ENCODE peak calls at places on chromosomes 7 and 10, in ten cellular contexts. One of them, this sample, is unnamed. For H3K27me3, the result is how much of the 10 kb centered on the place peaks cover.

GRCh38 chr10:317219-317868 is 182.1 kb downstream of the ZMYND11 start:
- DNase-seq in HCT116: no peak
- DNase-seq in DND-41: no peak
- DNase-seq in neural progenitor cell: no peak
- DNase-seq in IMR-90: peak
- DNase-seq in GM23338: no peak
- DNase-seq in mammary epithelial cell: no peak
- DNase-seq in PC-9: no peak
- DNase-seq in endothelial cell of umbilical vein: no peak
- DNase-seq in astrocyte: peak
- DNase-seq in this sample: peak

GRCh38 chr7:29262191-29262917 is 67.8 kb downstream of the CHN2 start:
- DNase-seq in astrocyte: no peak
- DNase-seq in GM23338: no peak
- DNase-seq in neural progenitor cell: no peak
- DNase-seq in HCT116: no peak
- DNase-seq in IMR-90: no peak
- DNase-seq in DND-41: no peak
- DNase-seq in PC-9: no peak
- DNase-seq in endothelial cell of umbilical vein: no peak
- DNase-seq in mammary epithelial cell: no peak
- DNase-seq in this sample: no peak

GRCh38 chr7:50658696-50659095 is 93.5 kb upstream of the DDC start:
- DNase-seq in GM23338: no peak
- DNase-seq in IMR-90: no peak
- DNase-seq in mammary epithelial cell: no peak
- DNase-seq in endothelial cell of umbilical vein: no peak
- DNase-seq in HCT116: no peak
- DNase-seq in neural progenitor cell: no peak
- DNase-seq in astrocyte: no peak
- DNase-seq in PC-9: no peak
- DNase-seq in DND-41: no peak
- DNase-seq in this sample: no peak

GRCh38 chr10:6141296-6142151 is 52.7 kb downstream of the RBM17 start:
- DNase-seq in endothelial cell of umbilical vein: no peak
- DNase-seq in PC-9: peak
- DNase-seq in GM23338: no peak
- DNase-seq in IMR-90: peak
- DNase-seq in astrocyte: peak
- DNase-seq in HCT116: no peak
- DNase-seq in mammary epithelial cell: peak
- DNase-seq in neural progenitor cell: no peak
- DNase-seq in DND-41: no peak
- DNase-seq in this sample: peak

GRCh38 chr7:107751113-107751512 is 7.2 kb downstream of the CBLL1 start:
- DNase-seq in astrocyte: no peak
- DNase-seq in IMR-90: no peak
- DNase-seq in neural progenitor cell: no peak
- DNase-seq in HCT116: no peak
- DNase-seq in DND-41: no peak
- DNase-seq in endothelial cell of umbilical vein: no peak
- DNase-seq in PC-9: no peak
- DNase-seq in mammary epithelial cell: no peak
- DNase-seq in GM23338: peak
- DNase-seq in this sample: no peak

GRCh38 chr10:53699684-53700083 is 927.1 kb upstream of the MBL2 start:
- DNase-seq in IMR-90: no peak
- DNase-seq in neural progenitor cell: no peak
- DNase-seq in mammary epithelial cell: no peak
- DNase-seq in GM23338: no peak
- DNase-seq in HCT116: no peak
- DNase-seq in PC-9: no peak
- DNase-seq in endothelial cell of umbilical vein: no peak
- DNase-seq in astrocyte: no peak
- DNase-seq in DND-41: no peak
- DNase-seq in this sample: no peak

GRCh38 chr10:68526634-68527132 is 640 bp downstream of the SLC25A16 start:
- DNase-seq in PC-9: no peak
- DNase-seq in mammary epithelial cell: no peak
- DNase-seq in HCT116: no peak
- DNase-seq in neural progenitor cell: no peak
- DNase-seq in GM23338: no peak
- DNase-seq in DND-41: no peak
- DNase-seq in astrocyte: no peak
- DNase-seq in IMR-90: no peak
- DNase-seq in endothelial cell of umbilical vein: peak
- DNase-seq in this sample: no peak

GRCh38 chr10:117165557-117166419 is 27.7 kb upstream of the VAX1 start:
- DNase-seq in HCT116: peak
- DNase-seq in IMR-90: peak
- DNase-seq in mammary epithelial cell: peak
- DNase-seq in astrocyte: peak
- DNase-seq in DND-41: no peak
- DNase-seq in GM23338: peak
- DNase-seq in neural progenitor cell: peak
- DNase-seq in PC-9: no peak
- DNase-seq in endothelial cell of umbilical vein: peak
- DNase-seq in this sample: peak

GRCh38 chr10:106513328-106513727 is 651.2 kb downstream of the SORCS1 start:
- DNase-seq in mammary epithelial cell: peak
- DNase-seq in DND-41: no peak
- DNase-seq in PC-9: no peak
- DNase-seq in astrocyte: peak
- DNase-seq in neural progenitor cell: no peak
- DNase-seq in GM23338: no peak
- DNase-seq in IMR-90: peak
- DNase-seq in endothelial cell of umbilical vein: no peak
- DNase-seq in HCT116: no peak
- DNase-seq in this sample: no peak

GRCh38 chr7:81715984-81716588 is 53.8 kb downstream of the HGF start:
- DNase-seq in neural progenitor cell: peak
- DNase-seq in GM23338: peak
- DNase-seq in HCT116: peak
- DNase-seq in IMR-90: peak
- DNase-seq in endothelial cell of umbilical vein: peak
- DNase-seq in PC-9: no peak
- DNase-seq in mammary epithelial cell: peak
- DNase-seq in astrocyte: peak
- DNase-seq in DND-41: no peak
- DNase-seq in this sample: no peak

GRCh38 chr10:110783509-110784103 is 88.1 kb upstream of the PDCD4 start:
- DNase-seq in IMR-90: peak
- DNase-seq in astrocyte: no peak
- DNase-seq in neural progenitor cell: no peak
- DNase-seq in PC-9: no peak
- DNase-seq in GM23338: no peak
- DNase-seq in HCT116: no peak
- DNase-seq in mammary epithelial cell: no peak
- DNase-seq in DND-41: no peak
- DNase-seq in endothelial cell of umbilical vein: no peak
- DNase-seq in this sample: no peak

GRCh38 chr7:38702002-38702535 is 70.9 kb upstream of the AMPH start:
- DNase-seq in mammary epithelial cell: peak
- DNase-seq in GM23338: no peak
- DNase-seq in IMR-90: no peak
- DNase-seq in endothelial cell of umbilical vein: no peak
- DNase-seq in PC-9: no peak
- DNase-seq in neural progenitor cell: no peak
- DNase-seq in astrocyte: no peak
- DNase-seq in DND-41: no peak
- DNase-seq in HCT116: no peak
- DNase-seq in this sample: no peak

DNA sequence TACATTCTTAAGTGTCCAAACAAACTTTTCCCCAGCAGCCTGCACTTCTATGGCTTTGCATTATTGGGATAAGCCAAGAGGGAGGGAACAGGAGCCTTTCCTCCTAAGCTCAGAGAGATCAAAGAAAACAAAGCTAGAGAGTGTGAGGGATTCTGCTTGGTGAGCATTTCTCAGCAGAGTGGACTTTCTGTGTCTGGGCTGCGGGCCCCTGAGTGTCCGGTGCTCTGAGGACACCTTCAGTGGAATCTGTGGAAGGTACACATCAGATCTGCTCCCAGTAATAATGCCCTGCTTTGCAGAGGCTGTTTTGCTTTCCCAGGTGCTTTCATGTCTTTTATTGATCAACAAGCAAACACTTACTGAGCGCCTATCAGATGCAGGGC is 50.2 kb downstream of the KCNMA1 start:
- DNase-seq in neural progenitor cell: peak
- DNase-seq in astrocyte: no peak
- DNase-seq in IMR-90: no peak
- DNase-seq in DND-41: no peak
- DNase-seq in HCT116: no peak
- DNase-seq in PC-9: no peak
- DNase-seq in endothelial cell of umbilical vein: no peak
- DNase-seq in GM23338: no peak
- DNase-seq in mammary epithelial cell: no peak
- DNase-seq in this sample: no peak
- H2AFZ ChIP-seq in neural progenitor cell: no peak
- H2AFZ ChIP-seq in astrocyte: no peak
- H2AFZ ChIP-seq in IMR-90: peak
- H2AFZ ChIP-seq in DND-41: no peak
- H2AFZ ChIP-seq in HCT116: no peak
- H2AFZ ChIP-seq in PC-9: peak
- H2AFZ ChIP-seq in endothelial cell of umbilical vein: no peak
- H2AFZ ChIP-seq in GM23338: no peak
- H2AFZ ChIP-seq in mammary epithelial cell: peak
- H2AFZ ChIP-seq in this sample: peak

GRCh38 chr7:153399554-153399940 is 640.0 kb downstream of the ACTR3B start:
- DNase-seq in PC-9: no peak
- DNase-seq in endothelial cell of umbilical vein: no peak
- DNase-seq in DND-41: no peak
- DNase-seq in neural progenitor cell: peak
- DNase-seq in GM23338: no peak
- DNase-seq in HCT116: no peak
- DNase-seq in mammary epithelial cell: no peak
- DNase-seq in astrocyte: no peak
- DNase-seq in IMR-90: no peak
- DNase-seq in this sample: no peak
- H3K27me3 ChIP-seq in PC-9: under half
- H3K27me3 ChIP-seq in endothelial cell of umbilical vein: under half
- H3K27me3 ChIP-seq in DND-41: under half
- H3K27me3 ChIP-seq in neural progenitor cell: under half
- H3K27me3 ChIP-seq in GM23338: under half
- H3K27me3 ChIP-seq in HCT116: under half
- H3K27me3 ChIP-seq in mammary epithelial cell: under half
- H3K27me3 ChIP-seq in astrocyte: under half
- H3K27me3 ChIP-seq in IMR-90: under half
- H3K27me3 ChIP-seq in this sample: under half

GRCh38 chr7:149060161-149060560 is 30.4 kb downstream of the ZNF786 start:
- DNase-seq in endothelial cell of umbilical vein: no peak
- DNase-seq in PC-9: no peak
- DNase-seq in mammary epithelial cell: peak
- DNase-seq in IMR-90: peak
- DNase-seq in neural progenitor cell: no peak
- DNase-seq in HCT116: no peak
- DNase-seq in DND-41: no peak
- DNase-seq in astrocyte: no peak
- DNase-seq in GM23338: no peak
- DNase-seq in this sample: no peak
- H2AFZ ChIP-seq in endothelial cell of umbilical vein: no peak
- H2AFZ ChIP-seq in PC-9: no peak
- H2AFZ ChIP-seq in mammary epithelial cell: no peak
- H2AFZ ChIP-seq in IMR-90: no peak
- H2AFZ ChIP-seq in neural progenitor cell: no peak
- H2AFZ ChIP-seq in HCT116: no peak
- H2AFZ ChIP-seq in DND-41: no peak
- H2AFZ ChIP-seq in astrocyte: no peak
- H2AFZ ChIP-seq in GM23338: peak
- H2AFZ ChIP-seq in this sample: no peak

GRCh38 chr7:27213904-27214586 is 14.2 kb upstream of the HOXA13 start:
- DNase-seq in IMR-90: no peak
- DNase-seq in neural progenitor cell: no peak
- DNase-seq in GM23338: no peak
- DNase-seq in astrocyte: no peak
- DNase-seq in PC-9: no peak
- DNase-seq in endothelial cell of umbilical vein: no peak
- DNase-seq in DND-41: no peak
- DNase-seq in HCT116: no peak
- DNase-seq in mammary epithelial cell: no peak
- DNase-seq in this sample: peak
- H3K27me3 ChIP-seq in IMR-90: half or more
- H3K27me3 ChIP-seq in neural progenitor cell: half or more
- H3K27me3 ChIP-seq in GM23338: half or more
- H3K27me3 ChIP-seq in astrocyte: half or more
- H3K27me3 ChIP-seq in PC-9: under half
- H3K27me3 ChIP-seq in endothelial cell of umbilical vein: half or more
- H3K27me3 ChIP-seq in DND-41: under half
- H3K27me3 ChIP-seq in HCT116: under half
- H3K27me3 ChIP-seq in mammary epithelial cell: under half
- H3K27me3 ChIP-seq in this sample: under half

DNA sequence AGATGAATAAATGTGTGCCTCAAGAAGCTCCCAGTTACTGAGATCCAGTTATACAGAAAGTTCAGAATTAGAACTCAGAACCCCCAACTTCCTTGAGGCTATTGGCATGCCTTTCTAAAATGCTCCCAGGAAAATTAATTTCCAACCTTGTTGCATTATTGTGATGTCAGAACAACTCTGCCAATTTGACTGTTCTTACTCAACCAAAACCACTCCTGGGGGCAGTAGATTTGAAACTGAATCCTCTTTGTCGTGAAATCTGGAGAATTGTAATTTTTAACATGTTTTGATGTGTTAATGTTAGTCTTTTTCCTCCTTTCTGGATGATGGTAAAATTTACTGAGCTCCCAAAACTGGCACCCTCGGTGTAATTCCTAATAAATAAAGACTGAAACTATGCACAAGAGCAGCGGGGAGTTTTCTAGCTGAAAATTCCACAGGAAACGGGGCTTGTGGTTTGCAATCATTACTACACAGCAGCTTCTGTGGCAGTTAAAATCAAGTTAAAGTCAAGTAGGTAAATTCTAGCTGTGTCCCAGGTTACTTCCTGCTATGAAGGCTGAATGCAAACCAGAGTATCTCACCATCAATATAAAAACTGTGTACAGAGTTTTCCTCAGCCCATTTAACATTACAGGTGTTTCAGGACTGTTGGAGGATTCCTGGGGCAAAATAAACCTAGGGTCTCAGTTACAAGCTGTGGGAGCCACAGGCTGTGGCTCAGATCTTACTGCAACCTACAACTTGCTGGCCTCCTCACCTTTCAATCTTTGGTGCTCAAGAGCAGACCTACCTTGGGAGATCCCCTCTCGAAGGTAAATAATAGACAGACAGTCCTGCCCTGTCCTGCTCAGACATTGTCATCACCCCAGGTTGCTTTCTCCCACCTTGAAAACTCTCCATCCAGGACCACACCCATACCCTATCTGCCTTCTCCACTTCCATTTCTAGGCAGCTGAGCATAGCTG is 156.3 kb upstream of the KMT2E start:
- DNase-seq in endothelial cell of umbilical vein: no peak
- DNase-seq in mammary epithelial cell: no peak
- DNase-seq in astrocyte: no peak
- DNase-seq in HCT116: no peak
- DNase-seq in PC-9: no peak
- DNase-seq in IMR-90: no peak
- DNase-seq in DND-41: no peak
- DNase-seq in GM23338: no peak
- DNase-seq in neural progenitor cell: no peak
- DNase-seq in this sample: no peak
- H2AFZ ChIP-seq in endothelial cell of umbilical vein: no peak
- H2AFZ ChIP-seq in mammary epithelial cell: no peak
- H2AFZ ChIP-seq in astrocyte: no peak
- H2AFZ ChIP-seq in HCT116: no peak
- H2AFZ ChIP-seq in PC-9: no peak
- H2AFZ ChIP-seq in IMR-90: no peak
- H2AFZ ChIP-seq in DND-41: no peak
- H2AFZ ChIP-seq in GM23338: no peak
- H2AFZ ChIP-seq in neural progenitor cell: no peak
- H2AFZ ChIP-seq in this sample: no peak